ENCODE peak calls at places on chromosome X, in five cellular contexts. One of them, this sample, is unnamed.

GRCh38 chrX:130186645-130187044 is 14.9 kb downstream of the RAB33A start:
- DNase-seq in right lobe of liver: no peak
- DNase-seq in thyroid gland: no peak
- DNase-seq in brain microvascular endothelial cell: no peak
- DNase-seq in AG04449: no peak
- DNase-seq in this sample: no peak

GRCh38 chrX:154785711-154786110 is 19.6 kb downstream of the MPP1 start:
- DNase-seq in AG04449: no peak
- DNase-seq in thyroid gland: no peak
- DNase-seq in right lobe of liver: no peak
- DNase-seq in brain microvascular endothelial cell: no peak
- DNase-seq in this sample: no peak

GRCh38 chrX:1389181-1389992 is 2.5 kb downstream of the SLC25A6 start:
- DNase-seq in brain microvascular endothelial cell: no peak
- DNase-seq in thyroid gland: no peak
- DNase-seq in right lobe of liver: peak
- DNase-seq in AG04449: no peak
- DNase-seq in this sample: no peak

GRCh38 chrX:71909956-71910355 is 689 bp upstream of the NHSL2 start:
- DNase-seq in thyroid gland: peak
- DNase-seq in right lobe of liver: no peak
- DNase-seq in brain microvascular endothelial cell: no peak
- DNase-seq in AG04449: no peak
- DNase-seq in this sample: no peak

GRCh38 chrX:10233173-10233572 is 76.4 kb downstream of the CLCN4 start:
- DNase-seq in thyroid gland: no peak
- DNase-seq in AG04449: no peak
- DNase-seq in right lobe of liver: no peak
- DNase-seq in brain microvascular endothelial cell: no peak
- DNase-seq in this sample: peak

GRCh38 chrX:80216086-80216485 is 201.5 kb downstream of the TBX22 start:
- DNase-seq in brain microvascular endothelial cell: peak
- DNase-seq in AG04449: no peak
- DNase-seq in thyroid gland: no peak
- DNase-seq in right lobe of liver: no peak
- DNase-seq in this sample: no peak

GRCh38 chrX:150880808-150881165 is 17.7 kb downstream of the CD99L2 start:
- DNase-seq in right lobe of liver: no peak
- DNase-seq in brain microvascular endothelial cell: no peak
- DNase-seq in thyroid gland: no peak
- DNase-seq in AG04449: no peak
- DNase-seq in this sample: no peak

GRCh38 chrX:116243039-116243438 is 72.5 kb downstream of the AGTR2 start:
- DNase-seq in brain microvascular endothelial cell: no peak
- DNase-seq in right lobe of liver: no peak
- DNase-seq in thyroid gland: no peak
- DNase-seq in AG04449: no peak
- DNase-seq in this sample: no peak

GRCh38 chrX:154366666-154367055 is 7.8 kb downstream of the FLNA start:
- DNase-seq in thyroid gland: no peak
- DNase-seq in brain microvascular endothelial cell: no peak
- DNase-seq in AG04449: no peak
- DNase-seq in right lobe of liver: no peak
- DNase-seq in this sample: peak

GRCh38 chrX:28988246-28988645 is 401.0 kb downstream of the IL1RAPL1 start:
- DNase-seq in brain microvascular endothelial cell: no peak
- DNase-seq in right lobe of liver: no peak
- DNase-seq in thyroid gland: no peak
- DNase-seq in AG04449: no peak
- DNase-seq in this sample: no peak

GRCh38 chrX:23694606-23695005 is 27.3 kb downstream of the PRDX4 start:
- DNase-seq in AG04449: no peak
- DNase-seq in brain microvascular endothelial cell: peak
- DNase-seq in thyroid gland: peak
- DNase-seq in right lobe of liver: peak
- DNase-seq in this sample: peak

GRCh38 chrX:70970482-70970999 is 39.6 kb upstream of the SLC7A3 start:
- DNase-seq in right lobe of liver: no peak
- DNase-seq in AG04449: no peak
- DNase-seq in thyroid gland: no peak
- DNase-seq in brain microvascular endothelial cell: no peak
- DNase-seq in this sample: peak

GRCh38 chrX:39969099-39969825 is 128.5 kb downstream of the BCOR start:
- DNase-seq in brain microvascular endothelial cell: no peak
- DNase-seq in AG04449: no peak
- DNase-seq in thyroid gland: peak
- DNase-seq in right lobe of liver: no peak
- DNase-seq in this sample: no peak

GRCh38 chrX:77426811-77427210 is 20.4 kb upstream of the FGF16 start:
- DNase-seq in right lobe of liver: no peak
- DNase-seq in AG04449: no peak
- DNase-seq in thyroid gland: no peak
- DNase-seq in brain microvascular endothelial cell: no peak
- DNase-seq in this sample: no peak

GRCh38 chrX:30992381-30992904 is 79.4 kb downstream of the FTHL17 start:
- DNase-seq in brain microvascular endothelial cell: peak
- DNase-seq in right lobe of liver: no peak
- DNase-seq in thyroid gland: no peak
- DNase-seq in AG04449: no peak
- DNase-seq in this sample: no peak

GRCh38 chrX:72738396-72738795 is 24.3 kb upstream of the PHKA1 start:
- DNase-seq in AG04449: no peak
- DNase-seq in thyroid gland: no peak
- DNase-seq in right lobe of liver: no peak
- DNase-seq in brain microvascular endothelial cell: no peak
- DNase-seq in this sample: no peak

GRCh38 chrX:108033890-108034289 is 11.0 kb upstream of the VSIG1 start:
- DNase-seq in brain microvascular endothelial cell: no peak
- DNase-seq in right lobe of liver: no peak
- DNase-seq in AG04449: no peak
- DNase-seq in thyroid gland: no peak
- DNase-seq in this sample: no peak
- TF ChIP-seq CTCF in brain microvascular endothelial cell: no peak
- TF ChIP-seq CTCF in right lobe of liver: no peak
- TF ChIP-seq CTCF in AG04449: no peak
- TF ChIP-seq CTCF in thyroid gland: no peak
- TF ChIP-seq CTCF in this sample: no peak

DNA sequence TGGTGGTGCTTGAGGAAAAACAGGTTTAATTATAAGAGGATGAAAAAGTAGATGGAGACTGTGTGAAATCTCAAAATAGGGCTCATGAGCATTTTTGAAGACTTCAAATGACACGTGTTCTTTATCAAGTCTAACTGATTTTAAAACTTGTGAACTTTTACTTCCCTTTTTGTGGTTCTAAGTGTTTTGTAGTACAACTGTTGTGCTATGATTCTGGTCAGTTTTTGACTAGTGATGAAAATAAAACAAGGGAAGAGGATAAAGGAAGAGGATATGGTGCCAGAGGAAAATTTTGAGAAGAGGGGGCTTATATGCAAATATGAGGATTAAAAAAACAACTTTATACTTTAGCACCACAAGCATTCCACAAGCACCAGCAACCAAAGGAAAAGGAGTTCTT is 644.0 kb downstream of the RPA4 start:
- DNase-seq in AG04449: no peak
- DNase-seq in right lobe of liver: no peak
- DNase-seq in brain microvascular endothelial cell: no peak
- DNase-seq in thyroid gland: no peak
- DNase-seq in this sample: no peak
- H3K4me3 ChIP-seq in AG04449: no peak
- H3K4me3 ChIP-seq in right lobe of liver: no peak
- H3K4me3 ChIP-seq in brain microvascular endothelial cell: no peak
- H3K4me3 ChIP-seq in thyroid gland: no peak
- H3K4me3 ChIP-seq in this sample: no peak

DNA sequence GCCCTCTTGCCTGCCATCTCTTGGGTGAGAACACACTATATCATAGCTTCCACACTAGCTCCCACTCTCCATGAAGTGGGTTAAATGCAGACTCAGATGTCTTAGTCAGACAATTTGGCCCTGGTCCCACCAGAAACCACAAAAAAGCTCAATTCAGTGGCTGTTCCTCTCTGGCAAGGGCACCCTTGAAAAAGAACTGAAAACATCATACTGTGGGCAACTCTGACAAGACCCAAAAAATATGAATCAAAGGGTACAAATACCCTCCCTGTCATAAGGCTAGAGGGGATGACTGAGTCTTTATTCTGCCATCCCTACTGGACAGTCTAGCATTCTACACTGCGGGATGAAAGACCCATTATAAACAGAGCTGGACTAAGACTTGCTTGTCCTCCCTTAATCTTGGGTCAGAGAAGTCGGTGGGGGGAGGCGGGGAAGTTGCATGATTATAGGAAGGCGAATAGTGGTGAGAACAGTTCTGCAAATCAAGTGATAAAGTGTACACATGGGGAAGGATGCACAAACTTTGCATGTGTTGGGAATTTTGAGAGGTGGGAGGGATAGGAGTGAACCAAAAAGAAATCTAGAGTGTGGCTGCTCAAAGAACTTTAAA is 172.1 kb downstream of the OPHN1 start:
- DNase-seq in thyroid gland: no peak
- DNase-seq in AG04449: no peak
- DNase-seq in right lobe of liver: no peak
- DNase-seq in brain microvascular endothelial cell: no peak
- DNase-seq in this sample: peak
- TF ChIP-seq CTCF in thyroid gland: no peak
- TF ChIP-seq CTCF in AG04449: no peak
- TF ChIP-seq CTCF in right lobe of liver: no peak
- TF ChIP-seq CTCF in brain microvascular endothelial cell: no peak
- TF ChIP-seq CTCF in this sample: no peak

GRCh38 chrX:41449138-41449537 is 2.0 kb downstream of the NYX start:
- DNase-seq in thyroid gland: no peak
- DNase-seq in AG04449: no peak
- DNase-seq in right lobe of liver: no peak
- DNase-seq in brain microvascular endothelial cell: no peak
- DNase-seq in this sample: no peak
- H3K4me3 ChIP-seq in thyroid gland: no peak
- H3K4me3 ChIP-seq in AG04449: no peak
- H3K4me3 ChIP-seq in right lobe of liver: no peak
- H3K4me3 ChIP-seq in brain microvascular endothelial cell: no peak
- H3K4me3 ChIP-seq in this sample: no peak

DNA sequence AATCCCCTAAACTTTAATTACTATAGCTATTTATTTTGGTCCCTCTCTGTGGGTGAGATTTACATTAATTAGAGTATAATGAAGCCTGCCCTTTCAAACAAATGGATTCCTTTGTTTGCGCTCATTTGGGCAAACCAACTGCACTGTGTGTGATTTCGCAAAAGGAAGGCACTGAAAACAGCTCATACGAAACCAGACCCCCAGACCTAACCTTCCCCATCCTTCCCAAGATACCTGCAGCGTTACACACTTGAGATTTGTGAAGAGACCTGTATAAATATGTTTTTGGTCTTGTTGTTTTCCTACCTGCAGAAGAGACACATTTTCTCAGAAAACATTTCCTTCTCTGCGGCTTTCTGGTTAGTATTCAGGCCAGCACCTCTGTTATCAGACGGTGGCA is 47.5 kb downstream of the CBLL2 start:
- DNase-seq in brain microvascular endothelial cell: no peak
- DNase-seq in thyroid gland: no peak
- DNase-seq in right lobe of liver: no peak
- DNase-seq in AG04449: no peak
- DNase-seq in this sample: no peak
- TF ChIP-seq CTCF in brain microvascular endothelial cell: no peak
- TF ChIP-seq CTCF in thyroid gland: no peak
- TF ChIP-seq CTCF in right lobe of liver: no peak
- TF ChIP-seq CTCF in AG04449: no peak
- TF ChIP-seq CTCF in this sample: no peak

DNA sequence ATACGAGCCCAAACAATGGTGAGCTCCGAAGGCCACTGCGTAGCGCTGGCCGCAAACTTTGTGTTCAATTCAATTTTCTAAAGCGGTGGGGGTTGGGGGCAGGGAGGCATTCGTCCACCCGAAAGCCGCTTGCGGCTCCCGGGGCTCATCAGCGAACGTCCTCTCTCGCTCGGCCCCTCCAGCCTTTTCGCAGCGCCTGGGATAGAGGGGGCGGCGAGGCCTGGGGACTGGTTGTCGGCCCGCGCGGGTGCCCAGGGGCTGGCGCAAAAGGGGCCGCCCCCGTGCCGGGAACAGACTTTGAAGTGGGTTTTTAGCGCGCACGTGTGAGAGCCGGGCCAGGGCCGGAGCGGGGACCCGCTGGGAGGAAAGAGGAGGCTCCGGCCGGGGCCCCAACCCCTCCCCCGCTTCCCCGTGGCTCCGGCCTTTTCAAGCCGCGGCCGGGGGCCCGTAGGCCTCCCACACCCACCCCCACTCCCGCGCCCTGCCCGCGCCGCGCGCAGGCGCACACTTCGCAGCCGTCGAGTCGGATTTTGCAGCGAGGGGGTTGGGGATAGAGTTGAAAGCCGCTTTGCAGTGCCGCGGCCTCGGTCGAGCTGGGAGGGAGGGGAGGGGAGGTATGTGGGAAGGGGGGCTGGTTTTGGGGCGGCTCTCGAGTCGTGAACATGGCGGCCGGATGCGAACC is 8.3 kb downstream of the ZIC3 start:
- DNase-seq in AG04449: no peak
- DNase-seq in thyroid gland: no peak
- DNase-seq in right lobe of liver: no peak
- DNase-seq in brain microvascular endothelial cell: no peak
- DNase-seq in this sample: no peak
- H3K4me3 ChIP-seq in AG04449: no peak
- H3K4me3 ChIP-seq in thyroid gland: no peak
- H3K4me3 ChIP-seq in right lobe of liver: no peak
- H3K4me3 ChIP-seq in brain microvascular endothelial cell: no peak
- H3K4me3 ChIP-seq in this sample: no peak

DNA sequence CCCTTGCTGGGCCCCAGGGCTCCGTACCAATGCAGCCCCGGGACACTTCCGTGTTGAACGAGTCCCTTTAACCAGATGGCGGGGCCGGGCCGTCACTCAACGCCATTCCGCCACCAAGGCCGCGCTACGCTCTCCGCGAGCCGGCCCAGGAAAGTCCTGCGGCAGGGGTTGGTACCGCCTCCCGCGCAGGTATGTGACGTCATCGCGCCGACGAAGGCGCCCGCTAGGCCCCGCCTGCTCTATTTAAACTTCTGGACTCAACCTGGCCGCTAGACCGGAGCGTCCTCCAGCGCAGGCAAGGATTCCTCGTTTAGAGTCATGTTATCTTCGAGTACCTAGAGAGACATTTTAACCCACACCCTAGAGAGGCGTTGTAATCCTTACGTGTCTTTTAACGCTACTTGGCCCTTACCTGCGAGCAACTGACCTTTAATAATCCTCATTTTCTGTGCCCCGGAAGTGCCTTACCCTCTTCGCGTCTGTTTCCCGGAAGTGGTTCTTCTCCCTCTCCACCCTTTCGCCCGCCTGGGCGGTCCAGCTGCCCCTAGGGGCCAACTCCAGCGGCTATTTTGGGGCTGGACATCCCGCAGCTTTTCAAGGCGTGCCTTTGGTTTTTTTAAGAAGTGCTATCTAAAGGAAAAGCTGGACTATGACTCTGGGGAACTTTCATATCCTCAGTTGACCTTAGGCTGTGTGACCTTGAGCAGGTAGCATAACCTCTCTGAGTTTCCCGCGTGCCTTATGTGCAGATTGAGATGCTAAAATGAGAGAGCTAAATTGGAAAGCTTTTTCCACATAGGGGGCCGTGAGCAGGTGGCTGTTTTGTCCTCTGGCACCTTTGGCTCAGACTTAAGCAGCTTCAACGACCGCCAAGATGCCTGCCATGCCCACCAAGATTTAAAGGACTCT is at the start of gene PNPLA4:
- DNase-seq in AG04449: no peak
- DNase-seq in thyroid gland: peak
- DNase-seq in brain microvascular endothelial cell: peak
- DNase-seq in right lobe of liver: peak
- DNase-seq in this sample: peak
- TF ChIP-seq CTCF in AG04449: no peak
- TF ChIP-seq CTCF in thyroid gland: peak
- TF ChIP-seq CTCF in brain microvascular endothelial cell: peak
- TF ChIP-seq CTCF in right lobe of liver: peak
- TF ChIP-seq CTCF in this sample: peak

GRCh38 chrX:46757052-46757451 is 1.9 kb downstream of the SLC9A7 start:
- DNase-seq in thyroid gland: no peak
- DNase-seq in brain microvascular endothelial cell: no peak
- DNase-seq in right lobe of liver: no peak
- DNase-seq in AG04449: no peak
- DNase-seq in this sample: no peak
- H3K4me3 ChIP-seq in thyroid gland: no peak
- H3K4me3 ChIP-seq in brain microvascular endothelial cell: no peak
- H3K4me3 ChIP-seq in right lobe of liver: no peak
- H3K4me3 ChIP-seq in AG04449: peak
- H3K4me3 ChIP-seq in this sample: peak